ENCODE peak calls at places on chromosomes 5 and 9, in eight cellular contexts. E is heart left ventricle, Y is HCT116, F is hepatocyte, L is cardiac muscle cell, R is A549, N is psoas muscle, X is AG04450. W is an unnamed sample.

GRCh38 chr9:129415954-129416651 is 204.8 kb downstream of the C9orf50 start:
- DNase-seq in E (peak), Y (no peak), F (peak), L (no peak), R (no peak), N (no peak), X (no peak), W (no peak)

GRCh38 chr9:114434878-114435311 is 47.1 kb upstream of the AKNA start:
- DNase-seq in E (no peak), Y (peak), F (peak), L (peak), R (peak), N (no peak), X (no peak), W (no peak)

GRCh38 chr9:18238254-18238653 is 235.7 kb upstream of the ADAMTSL1 start:
- DNase-seq in E (no peak), Y (no peak), F (no peak), L (peak), R (peak), N (no peak), X (peak), W (peak)

GRCh38 chr9:419571-420156 is 205.0 kb downstream of the DOCK8 start:
- DNase-seq in E (no peak), Y (no peak), F (peak), L (peak), R (peak), N (no peak), X (no peak), W (peak)

GRCh38 chr5:126339215-126339805 is 83.9 kb upstream of the GRAMD2B start:
- DNase-seq in E (no peak), Y (peak), F (peak), L (peak), R (peak), N (no peak), X (peak), W (no peak)

GRCh38 chr5:118407958-118408357 is 580.4 kb downstream of the DTWD2 start:
- DNase-seq in E (no peak), Y (no peak), F (no peak), L (no peak), R (no peak), N (no peak), X (no peak), W (no peak)

GRCh38 chr9:21848615-21849014 is 46.2 kb downstream of the MTAP start:
- DNase-seq in E (no peak), Y (no peak), F (no peak), L (no peak), R (no peak), N (no peak), X (no peak), W (no peak)

GRCh38 chr5:147685991-147686390 is 96.5 kb downstream of the JAKMIP2 start:
- DNase-seq in E (no peak), Y (no peak), F (no peak), L (no peak), R (no peak), N (no peak), X (no peak), W (no peak)

GRCh38 chr9:133054966-133055365 is 6.8 kb upstream of the CEL start:
- DNase-seq in E (peak), Y (no peak), F (no peak), L (no peak), R (no peak), N (peak), X (no peak), W (no peak)

GRCh38 chr9:117448066-117448465 is 33.2 kb upstream of the ASTN2 start:
- DNase-seq in E (no peak), Y (no peak), F (no peak), L (no peak), R (no peak), N (no peak), X (no peak), W (no peak)
- TF ChIP-seq CTCF in E (no peak), Y (no peak), F (peak), L (no peak), R (no peak), N (no peak), X (no peak), W (no peak)

GRCh38 chr5:178207183-178207916 is 3.0 kb downstream of the HNRNPAB start:
- DNase-seq in E (no peak), Y (no peak), F (no peak), L (peak), R (peak), N (no peak), X (no peak), W (peak)
- H3K4me3 ChIP-seq in E (no peak), Y (no peak), F (no peak), L (no peak), R (no peak), N (peak), X (peak), W (peak)

DNA sequence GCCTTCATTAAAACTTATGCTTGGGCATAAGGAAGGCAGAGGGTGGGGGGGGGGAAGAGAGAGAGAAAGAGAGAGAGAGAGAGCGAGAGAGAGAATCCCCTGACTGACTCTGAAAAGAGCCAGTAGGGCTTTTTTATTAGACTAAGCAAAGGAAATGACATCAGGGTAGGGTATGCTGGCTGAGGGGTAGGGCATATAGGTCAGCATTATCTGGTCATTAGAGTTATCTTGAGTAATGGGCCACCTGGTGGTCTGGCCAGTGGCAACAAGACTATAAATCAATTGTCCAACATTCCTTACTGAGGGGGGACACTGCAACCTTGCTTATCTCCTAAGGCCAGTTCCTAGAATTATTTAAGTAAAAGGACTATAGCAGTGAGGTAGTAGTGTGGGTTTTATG is 67.2 kb downstream of the TSSK1B start:
- DNase-seq in E (no peak), Y (no peak), F (no peak), L (no peak), R (no peak), N (no peak), X (no peak), W (no peak)
- TF ChIP-seq CTCF in E (no peak), Y (no peak), F (no peak), L (no peak), R (no peak), N (no peak), X (no peak), W (no peak)

DNA sequence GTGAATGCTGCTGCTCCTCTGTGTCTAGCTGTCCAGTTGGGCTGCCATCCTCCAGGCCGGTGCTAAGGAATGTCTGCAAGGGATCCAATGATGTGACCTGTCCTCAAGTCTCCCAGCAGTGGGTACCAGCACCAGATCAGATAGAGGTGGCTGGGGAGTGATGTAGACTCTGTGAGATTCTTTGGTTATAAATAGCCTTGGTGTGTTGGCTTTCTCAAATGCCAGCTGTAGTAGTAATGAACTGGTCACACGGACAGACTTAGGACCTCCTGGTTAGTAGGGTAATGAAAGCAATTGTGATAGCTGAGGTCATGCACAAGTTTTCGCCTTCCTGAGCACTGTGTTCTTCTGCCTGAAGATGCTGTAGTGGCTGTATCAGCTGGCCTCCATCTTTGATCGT is 29.9 kb upstream of the RANBP6 start:
- DNase-seq in E (no peak), Y (no peak), F (no peak), L (no peak), R (no peak), N (no peak), X (no peak), W (no peak)
- H3K4me3 ChIP-seq in E (no peak), Y (no peak), F (no peak), L (no peak), R (no peak), N (no peak), X (no peak), W (no peak)

DNA sequence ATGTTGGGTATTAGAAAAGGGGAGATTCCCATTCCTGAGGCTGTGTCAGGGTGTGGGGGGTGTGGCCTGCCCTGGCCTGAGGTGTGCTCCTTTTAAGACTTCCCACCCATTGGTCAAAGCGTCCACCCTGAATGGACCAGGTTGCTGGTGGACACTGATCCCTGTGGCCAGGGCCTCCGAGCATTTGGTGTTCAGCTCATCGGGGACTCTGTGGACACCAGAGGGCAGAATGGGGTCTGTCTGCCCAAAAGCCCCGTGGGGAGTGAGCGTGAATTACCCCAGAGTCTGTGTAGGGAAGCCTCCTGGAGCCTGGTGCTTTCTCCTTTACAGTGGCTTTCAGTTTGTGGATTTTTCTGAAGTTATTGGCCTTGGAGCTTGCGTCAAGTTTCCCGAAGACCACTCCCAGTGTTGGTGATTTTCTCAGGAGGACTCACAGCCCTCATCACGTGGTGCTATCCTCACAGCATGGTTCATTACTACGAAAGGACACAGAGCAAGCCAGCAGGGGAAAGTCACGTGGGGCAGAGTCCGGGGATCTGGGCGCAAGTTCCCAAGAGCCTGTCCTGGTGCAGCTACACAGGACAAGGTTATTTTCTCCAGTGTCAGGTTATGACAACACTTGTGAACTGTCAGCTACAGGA is 55.5 kb downstream of the TENT4A start:
- DNase-seq in E (no peak), Y (no peak), F (no peak), L (no peak), R (no peak), N (no peak), X (no peak), W (no peak)
- TF ChIP-seq CTCF in E (no peak), Y (no peak), F (no peak), L (peak), R (no peak), N (no peak), X (no peak), W (peak)

DNA sequence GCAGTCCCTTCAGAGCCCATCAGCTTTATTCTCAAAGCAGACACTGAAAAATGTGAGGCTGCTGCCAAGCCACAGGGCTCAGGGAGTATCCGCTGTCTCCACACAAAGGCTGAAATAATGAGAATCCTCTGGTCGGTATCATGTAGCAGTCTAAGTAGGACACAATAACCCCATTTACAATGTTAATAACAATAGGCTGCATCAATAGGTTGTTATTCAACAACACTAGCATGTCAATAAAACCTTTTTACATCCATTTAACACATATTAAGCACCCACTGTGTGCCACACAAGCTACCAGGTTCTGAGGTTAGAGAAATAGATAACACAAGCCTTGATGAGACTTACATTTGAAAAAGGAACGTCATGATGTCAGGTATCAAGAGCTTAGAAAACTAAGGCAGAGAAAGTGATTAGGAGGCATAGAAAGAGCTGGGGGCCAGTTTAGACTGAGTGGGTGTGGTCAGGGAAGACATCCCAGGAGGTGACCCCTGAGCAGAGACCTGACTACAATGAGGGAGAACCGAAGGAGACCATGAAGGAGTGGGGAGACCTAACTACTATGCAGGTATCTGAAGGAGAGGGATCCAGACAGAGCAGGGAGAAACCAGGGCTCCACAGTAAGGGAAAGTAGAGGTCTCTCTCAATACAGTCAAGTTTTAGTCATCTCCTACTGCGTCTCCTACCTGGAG is 140.1 kb upstream of the GRIA1 start:
- DNase-seq in E (no peak), Y (no peak), F (no peak), L (no peak), R (no peak), N (no peak), X (no peak), W (no peak)
- H3K4me3 ChIP-seq in E (no peak), Y (no peak), F (no peak), L (no peak), R (no peak), N (no peak), X (no peak), W (no peak)

GRCh38 chr5:121668635-121669034 is 183.0 kb upstream of the FTMT start:
- DNase-seq in E (no peak), Y (peak), F (no peak), L (peak), R (no peak), N (no peak), X (no peak), W (no peak)

GRCh38 chr5:121671624-121672023 is 180.1 kb upstream of the FTMT start:
- DNase-seq in E (no peak), Y (no peak), F (no peak), L (no peak), R (no peak), N (no peak), X (no peak), W (no peak)

DNA sequence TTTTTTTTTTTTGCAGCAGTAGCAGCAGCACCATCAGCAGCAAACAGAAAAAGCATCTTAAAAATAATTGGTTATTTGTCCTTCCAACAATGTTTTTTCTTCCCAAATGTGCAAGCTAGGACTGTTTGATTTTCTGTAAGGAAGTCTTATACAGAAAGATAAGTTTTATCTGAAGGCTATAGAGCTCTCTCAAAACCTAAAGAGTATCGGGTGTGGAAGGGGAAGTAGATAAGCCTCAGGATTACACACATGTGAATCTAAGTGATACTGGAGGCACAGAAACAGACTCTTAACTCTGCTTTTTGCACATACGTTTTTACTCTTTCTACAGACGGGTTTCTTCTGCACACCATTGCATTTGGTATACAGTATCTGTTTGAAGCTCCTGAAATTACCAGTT is 184.4 kb upstream of the FTMT start:
- DNase-seq in E (no peak), Y (no peak), F (no peak), L (no peak), R (no peak), N (no peak), X (no peak), W (no peak)
- TF ChIP-seq CTCF in E (no peak), Y (no peak), F (no peak), L (no peak), R (no peak), N (no peak), X (no peak), W (no peak)

DNA sequence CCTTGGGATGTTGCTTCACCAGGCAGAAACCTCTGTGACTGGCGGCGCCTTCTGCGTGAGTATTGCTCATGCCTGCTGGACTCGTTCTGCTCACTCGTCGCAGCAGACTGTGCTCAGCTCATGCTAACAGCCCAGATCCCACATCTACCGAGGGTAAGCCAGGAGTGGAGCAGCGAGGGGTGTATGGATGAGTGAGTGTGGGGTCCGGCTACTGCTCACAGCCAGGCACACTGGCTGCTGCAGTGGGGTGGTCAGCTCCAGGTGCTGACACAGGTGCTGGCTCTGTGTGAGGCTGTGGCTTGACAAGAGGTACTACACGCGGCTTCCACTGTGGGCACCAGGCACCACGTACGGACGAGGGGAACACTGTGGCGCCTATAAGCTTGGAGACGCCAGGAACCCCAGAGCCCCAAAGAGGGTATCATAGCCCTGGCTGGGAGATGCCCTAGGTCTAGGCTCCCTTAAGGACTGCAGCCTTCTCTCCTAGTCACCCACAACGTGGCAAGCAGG is 47.7 kb upstream of the CDH12 start:
- DNase-seq in E (peak), Y (no peak), F (no peak), L (no peak), R (no peak), N (no peak), X (no peak), W (no peak)
- H3K4me3 ChIP-seq in E (no peak), Y (no peak), F (no peak), L (no peak), R (no peak), N (no peak), X (no peak), W (no peak)

W was measured in retinal pigment epithelial cell.